ENCODE peak calls at places on chromosomes 4 and X, in ten cellular contexts. L, R, B, Z, K, X, P, M, N and V are unnamed samples.
A peak's percentile ranks its signal among the peaks of the same experiment; 100 is the strongest.

GRCh38 chrX:916235-916609 is 285.6 kb downstream of the SHOX start:
- DNase-seq in X (no peak), Z (no peak), M (no peak), L (no peak), B (no peak), R (no peak), N (no peak), K (no peak), P (no peak), V (no peak)

GRCh38 chr4:150131581-150132228 is 53.5 kb downstream of the DCLK2 start:
- DNase-seq in M (peak; percentile 28), Z (no peak), L (no peak), P (no peak), X (no peak), R (no peak), B (no peak), K (no peak), N (no peak), V (no peak)

GRCh38 chrX:40085086-40085551 is 12.6 kb downstream of the BCOR start:
- DNase-seq in X (no peak), B (no peak), N (no peak), Z (no peak), P (peak; percentile 89), M (peak; percentile 86), K (no peak), R (no peak), L (no peak), V (no peak)

GRCh38 chr4:168059251-168059650 is 33.1 kb upstream of the ANXA10 start:
- DNase-seq in L (no peak), P (peak; percentile 67), M (peak; percentile 72), X (no peak), B (no peak), R (no peak), Z (no peak), N (no peak), K (no peak), V (no peak)

GRCh38 chr4:53830511-53830910 is 233.9 kb downstream of the CHIC2 start:
- DNase-seq in R (no peak), B (no peak), N (no peak), Z (no peak), P (no peak), M (no peak), X (peak; percentile 27), K (no peak), L (no peak), V (no peak)

GRCh38 chr4:7712021-7712420 is 227.6 kb downstream of the AFAP1 start:
- DNase-seq in P (no peak), N (no peak), Z (no peak), X (no peak), K (no peak), R (no peak), B (no peak), M (no peak), L (no peak), V (no peak)

GRCh38 chr4:5772528-5773270 is 61.7 kb downstream of the EVC start:
- DNase-seq in N (no peak), L (no peak), P (no peak), Z (no peak), R (no peak), X (no peak), M (no peak), B (no peak), K (no peak), V (no peak)

GRCh38 chr4:146458594-146458993 is 63.1 kb downstream of the SLC10A7 start:
- DNase-seq in R (no peak), K (peak; percentile 21), B (no peak), Z (peak; percentile 25), L (no peak), P (no peak), M (no peak), N (peak; percentile 28), X (no peak), V (no peak)

GRCh38 chr4:26204249-26204825 is 116.5 kb upstream of the RBPJ start:
- DNase-seq in Z (no peak), M (no peak), R (no peak), P (no peak), L (no peak), K (no peak), X (no peak), N (peak; percentile 40), B (no peak), V (no peak)

GRCh38 chrX:153886915-153887314 is 942 bp upstream of the L1CAM start:
- DNase-seq in Z (no peak), K (no peak), B (peak; percentile 92), N (no peak), L (no peak), P (no peak), R (no peak), M (no peak), X (no peak), V (no peak)

GRCh38 chrX:97401154-97401553 is 517.4 kb downstream of the RPA4 start:
- DNase-seq in N (no peak), R (peak; percentile 28), P (no peak), M (no peak), Z (peak; percentile 51), B (no peak), X (no peak), L (peak; percentile 1), K (no peak), V (no peak)

GRCh38 chr4:53651142-53651720 is 59.9 kb upstream of the LNX1 start:
- DNase-seq in B (no peak), Z (no peak), M (peak; percentile 21), K (no peak), N (no peak), R (no peak), X (peak; percentile 82), L (no peak), P (no peak), V (no peak)

GRCh38 chrX:100976211-100976610 is 6.7 kb downstream of the ARL13A start:
- DNase-seq in K (no peak), M (peak; percentile 39), B (no peak), Z (no peak), L (no peak), X (no peak), R (no peak), N (no peak), P (no peak), V (no peak)

DNA sequence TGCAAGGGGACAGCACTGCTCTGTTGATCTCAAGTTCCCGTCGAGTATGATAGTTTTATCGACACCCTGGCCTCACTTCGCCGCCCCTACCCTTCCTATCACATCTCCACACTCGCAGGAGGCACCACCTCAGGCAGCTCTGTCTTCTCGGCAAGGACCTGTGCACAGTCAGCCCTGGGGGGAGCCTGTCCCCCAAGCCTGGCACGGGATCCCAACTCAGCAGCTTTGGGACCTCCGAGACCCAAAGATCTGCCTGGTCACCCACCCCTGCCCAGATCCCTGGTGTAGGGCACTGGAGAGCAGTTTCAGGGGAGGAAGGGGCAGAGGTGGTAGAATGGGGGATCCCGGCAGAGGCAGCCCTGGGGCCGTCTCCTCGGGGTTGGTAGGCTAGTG is 18.0 kb upstream of the UBA1 start:
- DNase-seq in Z (no peak), P (no peak), R (no peak), K (no peak), M (no peak), L (no peak), B (no peak), X (no peak), N (no peak), V (peak; percentile 9)
- H3K36me3 ChIP-seq in Z (peaks cover 10% of the 10 kb centered on the region), P (peaks cover 7% of the 10 kb centered on the region), R (no peaks in the 10 kb centered on the region), K (peaks cover 34% of the 10 kb centered on the region), M (peaks cover 51% of the 10 kb centered on the region), L (peaks cover 30% of the 10 kb centered on the region), B (no peaks in the 10 kb centered on the region), X (no peaks in the 10 kb centered on the region), N (no peaks in the 10 kb centered on the region), V (no peaks in the 10 kb centered on the region)

GRCh38 chr4:46249106-46249505 is 125.3 kb upstream of the GABRG1 start:
- DNase-seq in N (no peak), Z (no peak), P (no peak), B (peak; percentile 0), K (no peak), R (no peak), L (no peak), X (no peak), M (no peak), V (no peak)
- H3K4me3 ChIP-seq in N (no peak overlapping the region), Z (no peak overlapping the region), P (no peak overlapping the region), B (no peak overlapping the region), K (no peak overlapping the region), R (no peak overlapping the region), L (no peak overlapping the region), X (no peak overlapping the region), M (no peak overlapping the region), V (no peak overlapping the region)

GRCh38 chr4:14265651-14266050 is 638.1 kb upstream of the BOD1L1 start:
- DNase-seq in N (no peak), P (no peak), M (no peak), Z (no peak), X (no peak), B (no peak), L (no peak), K (no peak), R (no peak), V (no peak)

GRCh38 chr4:14264437-14264836 is 636.9 kb upstream of the BOD1L1 start:
- DNase-seq in M (peak; percentile 10), K (no peak), X (no peak), P (peak; percentile 7), R (peak; percentile 45), Z (no peak), B (peak; percentile 86), L (no peak), N (no peak), V (no peak)

GRCh38 chr4:14269824-14270223 is 642.3 kb upstream of the BOD1L1 start:
- DNase-seq in M (no peak), R (no peak), K (no peak), Z (no peak), P (no peak), N (no peak), L (no peak), X (peak; percentile 18), B (no peak), V (no peak)
- H3K36me3 ChIP-seq in M (no peaks in the 10 kb centered on the region), R (no peaks in the 10 kb centered on the region), K (no peaks in the 10 kb centered on the region), Z (no peaks in the 10 kb centered on the region), P (no peaks in the 10 kb centered on the region), N (no peaks in the 10 kb centered on the region), L (no peaks in the 10 kb centered on the region), X (no peaks in the 10 kb centered on the region), B (no peaks in the 10 kb centered on the region), V (no peaks in the 10 kb centered on the region)

GRCh38 chrX:69501433-69501832 is 2.7 kb upstream of the NALF2 start:
- DNase-seq in Z (no peak), R (peak; percentile 69), L (peak; percentile 52), X (no peak), P (no peak), B (peak; percentile 87), N (no peak), K (peak; percentile 72), M (no peak), V (no peak)

GRCh38 chrX:69503835-69504625 is at the start of gene NALF2:
- DNase-seq in P (peak; percentile 32), R (peak; percentile 80), B (peak; percentile 92), Z (peak; percentile 33), K (peak; percentile 80), X (peak; percentile 45), M (peak; percentile 11), L (peak; percentile 59), N (peak; percentile 6), V (no peak)

GRCh38 chrX:69505772-69506616 is 1.9 kb downstream of the NALF2 start:
- DNase-seq in P (no peak), R (no peak), K (peak; percentile 40), B (no peak), Z (no peak), M (no peak), X (no peak), N (no peak), L (no peak), V (no peak)

GRCh38 chrX:69504626-69505612 is 793 bp downstream of the NALF2 start:
- DNase-seq in R (no peak), N (no peak), L (no peak), M (no peak), P (no peak), X (no peak), K (peak; percentile 22), Z (no peak), B (no peak), V (no peak)

GRCh38 chrX:69503228-69503834 is 795 bp upstream of the NALF2 start:
- DNase-seq in N (no peak), B (no peak), R (peak; percentile 61), Z (no peak), P (peak; percentile 12), M (no peak), L (peak; percentile 79), K (peak; percentile 75), X (no peak), V (no peak)
- H3K4me3 ChIP-seq in N (no peak overlapping the region), B (no peak overlapping the region), R (peak overlapping the region; percentile 63), Z (no peak overlapping the region), P (no peak overlapping the region), M (no peak overlapping the region), L (peak overlapping the region; percentile 75), K (peak overlapping the region; percentile 84), X (peak overlapping the region; percentile 38), V (no peak overlapping the region)